ENCODE peak calls at places on chromosomes 3 and 15, in four cellular contexts. L, S, C and K are unnamed samples.

GRCh38 chr15:53580371-53580770 is 179.1 kb downstream of the WDR72 start:
- DNase-seq in S (no peak), L (no peak), C (peak; percentile 6), K (no peak)

GRCh38 chr3:144273611-144274010 is 302.0 kb downstream of the DIPK2A start:
- DNase-seq in L (no peak), C (peak; percentile 33), S (no peak), K (no peak)

GRCh38 chr3:120741837-120742197 is 499 bp downstream of the RABL3 start:
- DNase-seq in L (no peak), S (no peak), C (peak; percentile 5), K (no peak)

GRCh38 chr15:92801412-92801773 is 98.7 kb upstream of the CHD2 start:
- DNase-seq in S (no peak), L (no peak), C (no peak), K (no peak)

GRCh38 chr3:187955076-187955952 is 198.6 kb upstream of the LPP start:
- DNase-seq in L (no peak), C (no peak), S (peak; percentile 55), K (no peak)

GRCh38 chr3:134373942-134374790 is at the start of gene AMOTL2:
- DNase-seq in C (peak; percentile 89), L (peak; percentile 37), S (peak; percentile 82), K (peak; percentile 93)

GRCh38 chr15:37121492-37121891 is 21.1 kb upstream of the MEIS2 start:
- DNase-seq in C (no peak), S (no peak), L (no peak), K (no peak)

GRCh38 chr15:57327985-57328471 is 48.3 kb upstream of the CGNL1 start:
- DNase-seq in C (no peak), L (no peak), S (peak; percentile 56), K (no peak)

GRCh38 chr3:32340639-32341365 is 50.9 kb upstream of the CMTM7 start:
- DNase-seq in S (no peak), L (no peak), C (no peak), K (no peak)
- TF ChIP-seq CTCF in S (no peak), L (no peak), C (no peak), K (no peak)

GRCh38 chr15:26867199-26868007 is 541 bp downstream of the GABRA5 start:
- DNase-seq in S (no peak), C (no peak), L (no peak), K (no peak)

GRCh38 chr15:26864664-26865191 is 2.1 kb upstream of the GABRA5 start:
- DNase-seq in C (no peak), S (no peak), L (peak; percentile 54), K (no peak)

GRCh38 chr15:26869628-26870027 is 2.8 kb downstream of the GABRA5 start:
- DNase-seq in L (no peak), S (no peak), C (no peak), K (no peak)

GRCh38 chr15:26868029-26868685 is 1.3 kb downstream of the GABRA5 start:
- DNase-seq in C (no peak), L (no peak), S (no peak), K (no peak)

GRCh38 chr15:26866298-26867198 is at the start of gene GABRA5:
- DNase-seq in C (no peak), L (peak; percentile 45), S (no peak), K (peak; percentile 72)
- TF ChIP-seq CTCF in C (peak; percentile 8), L (peak; percentile 33), S (no peak), K (peak; percentile 65)

GRCh38 chr3:37014620-37015019 is 21.3 kb downstream of the MLH1 start:
- DNase-seq in S (no peak), L (no peak), C (no peak), K (no peak)

GRCh38 chr3:37016903-37017302 is 23.6 kb downstream of the MLH1 start:
- DNase-seq in S (no peak), L (no peak), C (no peak), K (no peak)

GRCh38 chr3:37015631-37016030 is 22.3 kb downstream of the MLH1 start:
- DNase-seq in S (no peak), L (no peak), C (no peak), K (no peak)

DNA sequence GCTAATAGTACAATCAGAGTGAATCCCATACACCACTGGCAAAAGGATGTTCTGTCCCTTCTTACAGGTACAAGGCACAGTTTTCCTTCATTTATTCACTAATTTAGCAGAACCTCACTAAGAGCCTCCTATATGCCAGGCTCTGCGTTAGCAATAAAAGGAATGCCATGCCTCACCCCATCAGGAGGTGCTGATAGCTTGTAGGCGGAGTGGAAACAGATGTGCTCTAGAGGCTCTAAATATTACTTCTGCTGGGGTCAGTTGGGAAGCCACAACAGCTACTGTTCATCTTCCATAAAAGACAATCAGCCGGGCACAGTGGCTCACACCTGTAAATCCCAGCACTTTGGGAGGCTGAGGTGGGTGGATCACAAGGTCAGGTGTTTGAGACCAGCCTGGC is 24.4 kb downstream of the MLH1 start:
- DNase-seq in S (no peak), C (no peak), L (no peak), K (no peak)
- TF ChIP-seq CTCF in S (no peak), C (no peak), L (no peak), K (no peak)

DNA sequence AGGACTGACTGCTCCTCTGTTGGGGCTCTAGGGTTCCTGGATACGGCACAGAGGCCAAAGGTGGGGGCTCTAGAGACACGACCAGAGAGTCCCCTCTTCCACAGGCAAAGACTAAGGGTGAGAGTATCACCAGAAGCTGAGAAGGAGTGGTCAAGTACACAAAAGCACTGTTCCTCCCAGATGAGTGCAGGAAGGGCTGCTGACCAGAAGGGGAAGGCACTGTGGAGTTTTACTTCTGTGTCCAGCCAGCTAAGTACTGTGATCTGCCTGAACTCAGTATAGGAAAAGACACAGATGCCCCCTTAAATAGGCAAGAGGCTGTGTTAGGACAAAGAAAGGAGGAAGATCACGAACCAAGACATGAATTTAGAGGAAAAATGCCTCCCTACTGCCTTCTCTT is 11.7 kb downstream of the MRPS11 start:
- DNase-seq in L (no peak), S (no peak), C (no peak), K (no peak)
- TF ChIP-seq CTCF in L (peak; percentile 20), S (no peak), C (no peak), K (no peak)

GRCh38 chr3:81003008-81003407 is 758.4 kb downstream of the GBE1 start:
- DNase-seq in S (no peak), C (no peak), L (no peak), K (no peak)

GRCh38 chr3:81003817-81004216 is 757.6 kb downstream of the GBE1 start:
- DNase-seq in L (no peak), C (no peak), S (no peak), K (no peak)

GRCh38 chr3:81005992-81006391 is 755.5 kb downstream of the GBE1 start:
- DNase-seq in L (no peak), C (no peak), S (no peak), K (no peak)
- TF ChIP-seq CTCF in L (peak; percentile 40), C (no peak), S (no peak), K (peak; percentile 17)

GRCh38 chr3:25856902-25857518 is 67.1 kb downstream of the OXSM start:
- DNase-seq in L (no peak), C (no peak), S (no peak), K (no peak)
- TF ChIP-seq CTCF in L (peak; percentile 73), C (peak; percentile 41), S (no peak), K (peak; percentile 84)

GRCh38 chr3:147544290-147544689 is 135.1 kb downstream of the ZIC1 start:
- DNase-seq in C (no peak), S (no peak), L (no peak), K (no peak)
- TF ChIP-seq CTCF in C (no peak), S (no peak), L (no peak), K (no peak)

DNA sequence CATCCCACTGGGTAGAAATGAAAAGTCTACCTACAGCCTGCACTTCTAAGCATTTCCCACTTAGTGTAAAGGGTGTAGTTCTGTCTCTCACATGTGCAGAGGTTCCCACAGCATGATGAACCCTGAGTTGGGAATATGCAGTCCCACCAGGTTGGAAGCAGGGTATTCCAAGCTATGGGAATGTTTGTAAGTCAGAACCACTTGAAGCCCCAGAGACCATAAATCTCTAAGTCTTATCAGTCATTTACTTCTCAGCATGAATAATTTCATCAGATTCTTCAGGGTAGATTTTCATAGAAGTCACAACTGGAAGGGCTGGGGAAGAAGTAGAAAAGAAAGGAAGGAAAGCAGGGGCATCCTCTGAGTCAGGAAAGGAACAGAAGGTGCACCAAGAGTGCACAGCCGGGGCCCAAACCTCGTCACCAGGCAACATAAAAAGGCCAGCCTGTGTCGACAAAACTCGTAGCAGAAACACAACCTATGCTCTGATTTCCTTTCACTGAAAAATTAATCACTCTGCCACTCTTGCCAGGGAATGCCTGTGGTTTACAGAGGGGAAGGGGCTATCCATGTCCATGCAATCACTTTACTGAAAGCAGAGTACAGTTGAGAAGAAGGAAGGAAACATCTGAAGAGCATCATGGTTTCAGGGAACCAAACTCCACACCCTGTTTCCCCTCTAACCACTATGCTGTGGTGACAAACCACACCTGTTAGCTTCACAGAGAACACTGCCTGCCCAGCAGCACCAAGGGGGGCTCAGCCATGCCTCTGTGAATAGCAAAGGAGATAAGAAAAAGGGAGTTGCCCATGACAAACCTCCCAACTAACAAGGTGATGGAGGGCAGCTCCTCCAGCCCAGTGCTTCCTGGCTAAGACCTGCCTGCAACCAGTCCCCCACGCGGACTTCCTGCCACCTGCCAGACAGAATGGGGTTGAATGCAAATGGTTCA is 40.5 kb downstream of the SH3BP5 start:
- DNase-seq in S (no peak), L (no peak), C (no peak), K (no peak)
- TF ChIP-seq CTCF in S (no peak), L (no peak), C (no peak), K (no peak)